ENCODE peak calls at places on chromosome 1, in eight cellular contexts. Y is osteocyte, A is tibial nerve, O is CD14-positive monocyte, J is lower lobe of right lung, I is upper lobe of right lung, R is neural progenitor cell, P is A549. G is an unnamed sample.

GRCh38 chr1:217921126-217921900 is 290.2 kb downstream of the SPATA17 start:
- DNase-seq in Y (no peak), A (no peak), O (no peak), J (no peak), I (no peak), R (no peak), P (no peak), G (no peak)

GRCh38 chr1:243712890-243713425 is 137.1 kb downstream of the AKT3 start:
- DNase-seq in Y (no peak), A (no peak), O (no peak), J (no peak), I (no peak), R (no peak), P (no peak), G (no peak)

GRCh38 chr1:199742547-199742946 is 285.0 kb upstream of the NR5A2 start:
- DNase-seq in Y (no peak), A (no peak), O (peak), J (no peak), I (no peak), R (no peak), P (peak), G (peak)

GRCh38 chr1:23791434-23792047 is 596 bp downstream of the LYPLA2 start:
- DNase-seq in Y (no peak), A (no peak), O (no peak), J (peak), I (peak), R (peak), P (no peak), G (no peak)

GRCh38 chr1:27099154-27099903 is 55.6 kb downstream of the SLC9A1 start:
- DNase-seq in Y (no peak), A (peak), O (peak), J (peak), I (peak), R (peak), P (peak), G (no peak)

GRCh38 chr1:1185101-1185765 is 11.6 kb downstream of the TTLL10 start:
- DNase-seq in Y (no peak), A (no peak), O (no peak), J (peak), I (no peak), R (peak), P (no peak), G (no peak)

GRCh38 chr1:111904478-111905218 is 84.8 kb downstream of the KCND3 start:
- DNase-seq in Y (no peak), A (no peak), O (no peak), J (no peak), I (no peak), R (peak), P (no peak), G (peak)

GRCh38 chr1:86706018-86706417 is 1.6 kb downstream of the SH3GLB1 start:
- DNase-seq in Y (no peak), A (no peak), O (no peak), J (no peak), I (no peak), R (no peak), P (no peak), G (no peak)

GRCh38 chr1:43312212-43312623 is 11.4 kb downstream of the TIE1 start:
- DNase-seq in Y (no peak), A (no peak), O (no peak), J (no peak), I (peak), R (no peak), P (no peak), G (no peak)

GRCh38 chr1:221774054-221774842 is 32.4 kb upstream of the DUSP10 start:
- DNase-seq in Y (no peak), A (no peak), O (no peak), J (no peak), I (no peak), R (no peak), P (no peak), G (no peak)

GRCh38 chr1:26280333-26281042 is 602 bp downstream of the SH3BGRL3 start:
- DNase-seq in Y (no peak), A (no peak), O (no peak), J (no peak), I (no peak), R (no peak), P (peak), G (no peak)

GRCh38 chr1:11741482-11741881 is 5.5 kb downstream of the AGTRAP start:
- DNase-seq in Y (no peak), A (no peak), O (no peak), J (no peak), I (no peak), R (no peak), P (no peak), G (no peak)

GRCh38 chr1:83922431-83922830 is 76.5 kb downstream of the TTLL7 start:
- DNase-seq in Y (no peak), A (no peak), O (no peak), J (no peak), I (no peak), R (no peak), P (no peak), G (no peak)

GRCh38 chr1:156786640-156787039 is 19.3 kb downstream of the PRCC start:
- DNase-seq in Y (no peak), A (no peak), O (no peak), J (no peak), I (no peak), R (no peak), P (no peak), G (no peak)

GRCh38 chr1:25799758-25800537 is at the start of gene SELENON:
- DNase-seq in Y (no peak), A (no peak), O (no peak), J (peak), I (peak), R (peak), P (peak), G (no peak)

GRCh38 chr1:19369396-19370090 is 57.4 kb downstream of the SLC66A1 start:
- DNase-seq in Y (no peak), A (no peak), O (no peak), J (peak), I (peak), R (no peak), P (no peak), G (no peak)

GRCh38 chr1:116126281-116126680 is 15.1 kb downstream of the MAB21L3 start:
- DNase-seq in Y (no peak), A (no peak), O (no peak), J (no peak), I (no peak), R (no peak), P (no peak), G (no peak)

GRCh38 chr1:172980971-172981370 is 69.8 kb downstream of the TNFSF18 start:
- DNase-seq in Y (no peak), A (no peak), O (no peak), J (no peak), I (no peak), R (no peak), P (no peak), G (no peak)

GRCh38 chr1:202615501-202616354 is 94.5 kb downstream of the SYT2 start:
- DNase-seq in Y (peak), A (no peak), O (peak), J (no peak), I (no peak), R (no peak), P (no peak), G (peak)

GRCh38 chr1:167266965-167267364 is 46.3 kb downstream of the POU2F1 start:
- DNase-seq in Y (no peak), A (no peak), O (no peak), J (no peak), I (no peak), R (no peak), P (no peak), G (no peak)

GRCh38 chr1:111214086-111214801 is 13.3 kb upstream of the CHI3L2 start:
- DNase-seq in Y (no peak), A (no peak), O (no peak), J (no peak), I (no peak), R (no peak), P (no peak), G (no peak)

GRCh38 chr1:3707298-3707938 is 44.8 kb upstream of the CCDC27 start:
- DNase-seq in Y (no peak), A (no peak), O (no peak), J (no peak), I (no peak), R (peak), P (no peak), G (no peak)

GRCh38 chr1:119139393-119139792 is 1.1 kb downstream of the WARS2 start:
- DNase-seq in Y (no peak), A (no peak), O (no peak), J (no peak), I (no peak), R (no peak), P (no peak), G (no peak)

GRCh38 chr1:110119843-110120242 is 7.6 kb downstream of the UBL4B start:
- DNase-seq in Y (no peak), A (no peak), O (no peak), J (no peak), I (no peak), R (no peak), P (no peak), G (no peak)

GRCh38 chr1:17861685-17862084 is 106.6 kb downstream of the ACTL8 start:
- DNase-seq in Y (no peak), A (no peak), O (no peak), J (no peak), I (no peak), R (peak), P (no peak), G (no peak)

GRCh38 chr1:183349201-183349711 is 68.9 kb downstream of the NMNAT2 start:
- DNase-seq in Y (no peak), A (no peak), O (no peak), J (no peak), I (no peak), R (peak), P (no peak), G (peak)

GRCh38 chr1:33088119-33088906 is 7.4 kb downstream of the AZIN2 start:
- DNase-seq in Y (no peak), A (no peak), O (no peak), J (no peak), I (no peak), R (no peak), P (no peak), G (no peak)

GRCh38 chr1:228346731-228347130 is 59.9 kb downstream of the TRIM11 start:
- DNase-seq in Y (no peak), A (no peak), O (no peak), J (peak), I (no peak), R (no peak), P (no peak), G (no peak)

GRCh38 chr1:171257207-171258052 is 9.1 kb downstream of the FMO1 start:
- DNase-seq in Y (no peak), A (peak), O (no peak), J (no peak), I (no peak), R (no peak), P (no peak), G (no peak)

GRCh38 chr1:3319874-3320245 is 134.6 kb upstream of the ARHGEF16 start:
- DNase-seq in Y (no peak), A (no peak), O (no peak), J (no peak), I (no peak), R (peak), P (peak), G (no peak)

GRCh38 chr1:159913451-159914192 is 11.7 kb downstream of the TAGLN2 start:
- DNase-seq in Y (no peak), A (no peak), O (peak), J (no peak), I (peak), R (no peak), P (no peak), G (no peak)

GRCh38 chr1:2835650-2836159 is 34.2 kb upstream of the TTC34 start:
- DNase-seq in Y (no peak), A (no peak), O (no peak), J (no peak), I (no peak), R (no peak), P (no peak), G (no peak)

GRCh38 chr1:68175621-68176398 is 56.5 kb downstream of the WLS start:
- DNase-seq in Y (no peak), A (no peak), O (no peak), J (no peak), I (no peak), R (no peak), P (no peak), G (no peak)

GRCh38 chr1:56924116-56924515 is 41.7 kb downstream of the C8B start:
- DNase-seq in Y (no peak), A (no peak), O (no peak), J (no peak), I (no peak), R (no peak), P (no peak), G (no peak)
- TF ChIP-seq CTCF in Y (no peak), A (no peak), O (no peak), J (no peak), I (no peak), R (no peak), P (no peak), G (no peak)

GRCh38 chr1:54885237-54885679 is 1.7 kb downstream of the DHCR24 start:
- DNase-seq in Y (no peak), A (no peak), O (no peak), J (no peak), I (no peak), R (no peak), P (no peak), G (no peak)

GRCh38 chr1:54885863-54886723 is 902 bp downstream of the DHCR24 start:
- DNase-seq in Y (no peak), A (no peak), O (no peak), J (peak), I (peak), R (peak), P (no peak), G (no peak)

GRCh38 chr1:54888080-54888733 is 1.2 kb upstream of the DHCR24 start:
- DNase-seq in Y (no peak), A (no peak), O (no peak), J (no peak), I (no peak), R (peak), P (no peak), G (no peak)

GRCh38 chr1:54887665-54888071 is 673 bp upstream of the DHCR24 start:
- DNase-seq in Y (no peak), A (no peak), O (no peak), J (peak), I (peak), R (peak), P (no peak), G (no peak)

GRCh38 chr1:54886724-54887664 is at the start of gene DHCR24:
- DNase-seq in Y (peak), A (peak), O (peak), J (peak), I (peak), R (peak), P (peak), G (peak)
- TF ChIP-seq CTCF in Y (no peak), A (no peak), O (no peak), J (no peak), I (no peak), R (no peak), P (no peak), G (no peak)

GRCh38 chr1:90000934-90001676 is 6.2 kb downstream of the ZNF326 start:
- DNase-seq in Y (no peak), A (no peak), O (no peak), J (no peak), I (no peak), R (no peak), P (no peak), G (no peak)
- TF ChIP-seq CTCF in Y (no peak), A (no peak), O (no peak), J (no peak), I (no peak), R (peak), P (no peak), G (peak)

GRCh38 chr1:9183441-9183840 is 51.1 kb upstream of the H6PD start:
- DNase-seq in Y (no peak), A (no peak), O (no peak), J (no peak), I (no peak), R (no peak), P (no peak), G (no peak)

GRCh38 chr1:9181990-9182783 is 52.4 kb upstream of the H6PD start:
- DNase-seq in Y (no peak), A (no peak), O (no peak), J (peak), I (peak), R (peak), P (no peak), G (no peak)

GRCh38 chr1:9183898-9184297 is 50.7 kb upstream of the H6PD start:
- DNase-seq in Y (no peak), A (no peak), O (no peak), J (no peak), I (no peak), R (no peak), P (no peak), G (no peak)

GRCh38 chr1:9181176-9181906 is 52.4 kb upstream of the GPR157 start:
- DNase-seq in Y (peak), A (peak), O (no peak), J (peak), I (peak), R (peak), P (peak), G (no peak)

GRCh38 chr1:9182784-9183257 is 51.8 kb upstream of the H6PD start:
- DNase-seq in Y (no peak), A (no peak), O (no peak), J (no peak), I (no peak), R (peak), P (no peak), G (no peak)
- TF ChIP-seq CTCF in Y (no peak), A (no peak), O (no peak), J (no peak), I (no peak), R (no peak), P (no peak), G (no peak)

DNA sequence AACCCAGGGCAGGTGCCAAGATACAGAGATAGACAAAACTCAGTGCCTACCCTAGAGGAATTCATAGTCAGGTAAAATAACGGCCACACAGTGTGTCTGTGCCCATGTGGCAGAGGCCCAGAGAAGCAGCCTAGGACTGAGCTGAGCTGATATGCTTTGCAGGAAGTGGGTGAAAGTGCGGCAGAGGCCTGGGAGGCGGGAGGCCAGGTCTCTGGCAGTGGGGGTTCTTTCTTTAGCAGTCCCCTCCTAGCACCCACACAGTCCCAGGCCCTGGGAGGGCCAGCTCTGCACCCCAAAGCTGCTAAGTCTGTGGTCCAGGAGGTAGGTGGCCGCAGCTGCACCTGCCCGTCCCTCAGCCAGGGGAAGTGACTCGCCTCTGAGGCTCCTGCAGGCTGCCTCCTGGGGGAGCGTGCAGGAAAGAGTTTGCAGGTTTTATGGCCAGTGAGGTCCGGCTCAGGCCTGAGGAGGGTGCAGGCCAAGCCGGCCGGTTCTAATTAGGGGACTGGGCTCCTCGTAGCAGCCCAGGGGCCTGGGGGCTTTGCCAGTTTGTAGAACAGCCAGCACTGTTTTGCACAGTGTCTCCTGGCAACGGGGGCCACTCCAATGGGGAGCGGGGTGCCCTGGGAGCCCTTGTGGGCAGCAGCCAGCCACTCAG is 107.9 kb downstream of the SPSB1 start:
- DNase-seq in Y (no peak), A (no peak), O (no peak), J (no peak), I (no peak), R (no peak), P (no peak), G (no peak)
- TF ChIP-seq CTCF in Y (no peak), A (no peak), O (no peak), J (no peak), I (no peak), R (no peak), P (no peak), G (no peak)

GRCh38 chr1:145927916-145928647 is 798 bp upstream of the RBM8A start:
- DNase-seq in Y (no peak), A (no peak), O (no peak), J (no peak), I (no peak), R (no peak), P (no peak), G (no peak)

GRCh38 chr1:145926706-145927072 is 595 bp downstream of the RBM8A start:
- DNase-seq in Y (no peak), A (no peak), O (no peak), J (no peak), I (no peak), R (no peak), P (no peak), G (no peak)

GRCh38 chr1:145922266-145922665 is 3.7 kb upstream of the PEX11B start:
- DNase-seq in Y (no peak), A (no peak), O (no peak), J (no peak), I (no peak), R (no peak), P (no peak), G (no peak)

GRCh38 chr1:145927073-145927886 is at the start of gene RBM8A:
- DNase-seq in Y (peak), A (peak), O (peak), J (peak), I (peak), R (peak), P (peak), G (peak)
- TF ChIP-seq CTCF in Y (peak), A (peak), O (peak), J (peak), I (peak), R (peak), P (peak), G (peak)